ENCODE peak calls at places on chromosomes 7 and 10, in seven cellular contexts. One of them, this sample, is unnamed.

GRCh38 chr7:105444342-105444938 is 55.7 kb upstream of the SRPK2 start:
- DNase-seq in stimulated activated CD4-positive, alpha-beta T cell treated with anti-CD3 and anti-CD28 coated beads, Interleukin-15, amount 100 ng/mL, for 24 hours: no peak
- DNase-seq in left colon: no peak
- DNase-seq in lung microvascular endothelial cell: no peak
- DNase-seq in stimulated activated naive CD8-positive, alpha-beta T cell treated with anti-CD3 and anti-CD28 coated beads, Interleukin-15, amount 100 ng/mL, for 72 hours: no peak
- DNase-seq in GM13976: no peak
- DNase-seq in NCI-H1105: no peak
- DNase-seq in this sample: no peak

GRCh38 chr10:128835361-128835760 is 631.7 kb upstream of the MGMT start:
- DNase-seq in lung microvascular endothelial cell: no peak
- DNase-seq in stimulated activated naive CD8-positive, alpha-beta T cell treated with anti-CD3 and anti-CD28 coated beads, Interleukin-15, amount 100 ng/mL, for 72 hours: no peak
- DNase-seq in GM13976: no peak
- DNase-seq in NCI-H1105: no peak
- DNase-seq in stimulated activated CD4-positive, alpha-beta T cell treated with anti-CD3 and anti-CD28 coated beads, Interleukin-15, amount 100 ng/mL, for 24 hours: no peak
- DNase-seq in left colon: no peak
- DNase-seq in this sample: no peak

GRCh38 chr7:44087914-44088838 is 5.8 kb upstream of the POLM start:
- DNase-seq in NCI-H1105: no peak
- DNase-seq in stimulated activated naive CD8-positive, alpha-beta T cell treated with anti-CD3 and anti-CD28 coated beads, Interleukin-15, amount 100 ng/mL, for 72 hours: no peak
- DNase-seq in lung microvascular endothelial cell: peak; percentile 51
- DNase-seq in left colon: no peak
- DNase-seq in GM13976: no peak
- DNase-seq in stimulated activated CD4-positive, alpha-beta T cell treated with anti-CD3 and anti-CD28 coated beads, Interleukin-15, amount 100 ng/mL, for 24 hours: no peak
- DNase-seq in this sample: peak; percentile 82

GRCh38 chr10:104089621-104090020 is 3.9 kb upstream of the COL17A1 start:
- DNase-seq in left colon: no peak
- DNase-seq in stimulated activated naive CD8-positive, alpha-beta T cell treated with anti-CD3 and anti-CD28 coated beads, Interleukin-15, amount 100 ng/mL, for 72 hours: no peak
- DNase-seq in GM13976: no peak
- DNase-seq in stimulated activated CD4-positive, alpha-beta T cell treated with anti-CD3 and anti-CD28 coated beads, Interleukin-15, amount 100 ng/mL, for 24 hours: no peak
- DNase-seq in lung microvascular endothelial cell: no peak
- DNase-seq in NCI-H1105: no peak
- DNase-seq in this sample: no peak

GRCh38 chr10:116849271-116850057 is at the start of gene ENO4:
- DNase-seq in stimulated activated CD4-positive, alpha-beta T cell treated with anti-CD3 and anti-CD28 coated beads, Interleukin-15, amount 100 ng/mL, for 24 hours: peak; percentile 56
- DNase-seq in NCI-H1105: peak; percentile 70
- DNase-seq in stimulated activated naive CD8-positive, alpha-beta T cell treated with anti-CD3 and anti-CD28 coated beads, Interleukin-15, amount 100 ng/mL, for 72 hours: peak; percentile 12
- DNase-seq in GM13976: peak; percentile 71
- DNase-seq in lung microvascular endothelial cell: peak; percentile 60
- DNase-seq in left colon: peak; percentile 88
- DNase-seq in this sample: peak; percentile 14

GRCh38 chr7:6273380-6273837 is 985 bp upstream of the CYTH3 start:
- DNase-seq in NCI-H1105: peak; percentile 92
- DNase-seq in lung microvascular endothelial cell: no peak
- DNase-seq in stimulated activated naive CD8-positive, alpha-beta T cell treated with anti-CD3 and anti-CD28 coated beads, Interleukin-15, amount 100 ng/mL, for 72 hours: no peak
- DNase-seq in left colon: peak; percentile 82
- DNase-seq in stimulated activated CD4-positive, alpha-beta T cell treated with anti-CD3 and anti-CD28 coated beads, Interleukin-15, amount 100 ng/mL, for 24 hours: no peak
- DNase-seq in GM13976: no peak
- DNase-seq in this sample: no peak

GRCh38 chr10:84007482-84007881 is 131.8 kb upstream of the GHITM start:
- DNase-seq in left colon: no peak
- DNase-seq in lung microvascular endothelial cell: no peak
- DNase-seq in stimulated activated naive CD8-positive, alpha-beta T cell treated with anti-CD3 and anti-CD28 coated beads, Interleukin-15, amount 100 ng/mL, for 72 hours: no peak
- DNase-seq in NCI-H1105: no peak
- DNase-seq in GM13976: no peak
- DNase-seq in stimulated activated CD4-positive, alpha-beta T cell treated with anti-CD3 and anti-CD28 coated beads, Interleukin-15, amount 100 ng/mL, for 24 hours: no peak
- DNase-seq in this sample: no peak

GRCh38 chr10:31660301-31660700 is 268.3 kb downstream of the ARHGAP12 start:
- DNase-seq in NCI-H1105: no peak
- DNase-seq in GM13976: no peak
- DNase-seq in stimulated activated naive CD8-positive, alpha-beta T cell treated with anti-CD3 and anti-CD28 coated beads, Interleukin-15, amount 100 ng/mL, for 72 hours: no peak
- DNase-seq in stimulated activated CD4-positive, alpha-beta T cell treated with anti-CD3 and anti-CD28 coated beads, Interleukin-15, amount 100 ng/mL, for 24 hours: no peak
- DNase-seq in left colon: peak; percentile 67
- DNase-seq in lung microvascular endothelial cell: no peak
- DNase-seq in this sample: no peak

GRCh38 chr10:103917326-103918052 is 495 bp downstream of the STN1 start:
- DNase-seq in lung microvascular endothelial cell: peak; percentile 66
- DNase-seq in stimulated activated CD4-positive, alpha-beta T cell treated with anti-CD3 and anti-CD28 coated beads, Interleukin-15, amount 100 ng/mL, for 24 hours: peak; percentile 58
- DNase-seq in stimulated activated naive CD8-positive, alpha-beta T cell treated with anti-CD3 and anti-CD28 coated beads, Interleukin-15, amount 100 ng/mL, for 72 hours: no peak
- DNase-seq in left colon: peak; percentile 61
- DNase-seq in NCI-H1105: no peak
- DNase-seq in GM13976: no peak
- DNase-seq in this sample: peak; percentile 59